ENCODE peak calls at places on chromosome 22, in seven cellular contexts. J is lower lobe of right lung, B is AG10803, R is bronchial epithelial cell, I is Calu3, K is heart left ventricle, A is right lobe of liver. Q is an unnamed sample.

GRCh38 chr22:18997925-18998315 is 61.8 kb upstream of the PRODH start:
- DNase-seq in B (no peak), K (no peak), I (no peak), R (no peak), A (no peak), J (no peak), Q (no peak)

GRCh38 chr22:23608583-23608982 is 23.5 kb downstream of the DRICH1 start:
- DNase-seq in A (no peak), I (no peak), K (no peak), R (no peak), B (no peak), J (no peak), Q (no peak)

GRCh38 chr22:37559901-37560681 is at the start of gene CDC42EP1:
- DNase-seq in A (peak), B (peak), K (peak), J (peak), I (peak), R (no peak), Q (peak)

GRCh38 chr22:22820626-22821025 is 67.0 kb upstream of the IGLL5 start:
- DNase-seq in A (no peak), R (no peak), K (no peak), I (no peak), B (no peak), J (no peak), Q (no peak)

GRCh38 chr22:44547371-44547770 is 49.3 kb upstream of the RTL6 start:
- DNase-seq in K (no peak), A (no peak), R (no peak), I (no peak), B (no peak), J (no peak), Q (no peak)

GRCh38 chr22:21708960-21709359 is 26.6 kb downstream of the YPEL1 start:
- DNase-seq in B (no peak), R (no peak), A (no peak), I (no peak), J (no peak), K (no peak), Q (no peak)

GRCh38 chr22:46376908-46377565 is 41.5 kb downstream of the TRMU start:
- DNase-seq in A (no peak), R (no peak), K (no peak), I (no peak), B (no peak), J (no peak), Q (no peak)

GRCh38 chr22:23060612-23061400 is 9.5 kb upstream of the GNAZ start:
- DNase-seq in A (peak), B (no peak), J (peak), R (no peak), K (no peak), I (no peak), Q (no peak)

GRCh38 chr22:36727110-36727509 is 23.6 kb upstream of the CACNG2 start:
- DNase-seq in K (no peak), I (no peak), J (no peak), R (no peak), A (no peak), B (no peak), Q (no peak)

GRCh38 chr22:35202376-35202775 is 54.9 kb upstream of the HMGXB4 start:
- DNase-seq in R (no peak), A (no peak), B (no peak), K (no peak), J (no peak), I (no peak), Q (no peak)

GRCh38 chr22:21590809-21591641 is 23.5 kb downstream of the UBE2L3 start:
- DNase-seq in J (no peak), B (no peak), A (no peak), I (no peak), R (no peak), K (no peak), Q (no peak)

GRCh38 chr22:26286091-26286780 is 117.0 kb downstream of the SEZ6L start:
- DNase-seq in A (no peak), J (no peak), I (no peak), B (no peak), K (no peak), R (no peak), Q (no peak)

GRCh38 chr22:27438271-27438980 is 363.1 kb downstream of the MN1 start:
- DNase-seq in R (no peak), K (no peak), B (peak), I (peak), A (no peak), J (no peak), Q (no peak)

GRCh38 chr22:28710112-28710888 is 30.7 kb upstream of the TTC28 start:
- DNase-seq in J (no peak), I (no peak), A (no peak), R (peak), B (peak), K (no peak), Q (peak)

GRCh38 chr22:37163618-37164534 is 14.2 kb upstream of the IL2RB start:
- DNase-seq in A (no peak), B (no peak), J (peak), K (no peak), I (no peak), R (no peak), Q (no peak)

GRCh38 chr22:26610072-26610958 is 7.5 kb downstream of the CRYBB1 start:
- DNase-seq in J (no peak), I (no peak), K (peak), A (no peak), R (peak), B (peak), Q (peak)

GRCh38 chr22:35839811-35840739 is 122.4 kb downstream of the APOL5 start:
- DNase-seq in J (peak), B (peak), A (peak), R (peak), K (peak), I (peak), Q (peak)

GRCh38 chr22:31977141-31977781 is 32.9 kb downstream of the YWHAH start:
- DNase-seq in K (peak), I (peak), R (peak), J (peak), A (peak), B (peak), Q (peak)
- TF ChIP-seq CTCF in K (peak), I (peak), R (peak), J (peak), A (peak), B (peak), Q (peak)

DNA sequence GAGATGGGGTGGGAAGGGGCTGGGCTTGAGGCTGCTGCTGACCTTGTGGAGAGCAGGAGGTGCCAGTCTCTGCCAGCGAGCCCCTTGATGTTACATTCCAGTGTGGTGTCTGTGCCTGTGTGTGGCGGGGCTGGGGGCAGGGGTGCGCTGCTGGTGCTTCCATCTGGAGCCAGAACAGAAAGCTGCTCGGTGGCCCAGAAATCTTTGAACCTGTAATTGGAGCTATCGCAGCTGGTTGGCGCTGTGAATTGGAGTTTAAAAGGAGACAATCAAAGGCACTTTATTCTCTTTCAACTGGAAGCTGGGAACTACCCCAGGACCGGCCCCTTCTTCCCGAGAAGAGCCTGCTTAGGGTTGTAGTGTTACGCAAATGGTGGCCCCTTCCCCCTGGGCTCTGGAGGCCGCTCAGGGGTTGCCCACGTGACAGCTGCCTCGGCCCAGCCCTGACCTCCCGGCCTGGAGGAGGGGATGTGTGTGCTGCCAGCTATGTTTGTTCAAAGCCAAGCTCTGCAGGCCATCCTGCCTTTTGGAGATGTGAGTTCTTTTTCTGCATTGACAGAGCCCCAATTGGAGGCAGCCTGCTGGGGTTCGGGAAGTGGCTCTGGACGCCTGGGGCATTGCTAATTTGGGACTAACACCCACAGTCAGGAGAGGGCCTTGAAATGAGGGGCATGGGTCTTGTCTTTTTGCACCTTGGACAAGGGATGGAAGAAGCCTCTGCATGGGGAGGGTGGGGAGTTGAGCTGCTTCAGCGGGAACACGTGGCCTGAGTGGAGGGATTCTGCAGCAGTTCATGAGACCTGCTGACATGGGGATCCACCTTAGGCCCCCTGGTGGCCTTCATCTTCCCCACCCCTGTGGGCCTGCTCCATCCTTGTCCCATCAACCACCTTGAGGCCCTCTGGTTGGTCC is 14.0 kb upstream of the ARSA start:
- DNase-seq in I (no peak), K (no peak), R (peak), A (peak), J (peak), B (peak), Q (no peak)
- TF ChIP-seq CTCF in I (no peak), K (peak), R (peak), A (peak), J (peak), B (peak), Q (peak)

DNA sequence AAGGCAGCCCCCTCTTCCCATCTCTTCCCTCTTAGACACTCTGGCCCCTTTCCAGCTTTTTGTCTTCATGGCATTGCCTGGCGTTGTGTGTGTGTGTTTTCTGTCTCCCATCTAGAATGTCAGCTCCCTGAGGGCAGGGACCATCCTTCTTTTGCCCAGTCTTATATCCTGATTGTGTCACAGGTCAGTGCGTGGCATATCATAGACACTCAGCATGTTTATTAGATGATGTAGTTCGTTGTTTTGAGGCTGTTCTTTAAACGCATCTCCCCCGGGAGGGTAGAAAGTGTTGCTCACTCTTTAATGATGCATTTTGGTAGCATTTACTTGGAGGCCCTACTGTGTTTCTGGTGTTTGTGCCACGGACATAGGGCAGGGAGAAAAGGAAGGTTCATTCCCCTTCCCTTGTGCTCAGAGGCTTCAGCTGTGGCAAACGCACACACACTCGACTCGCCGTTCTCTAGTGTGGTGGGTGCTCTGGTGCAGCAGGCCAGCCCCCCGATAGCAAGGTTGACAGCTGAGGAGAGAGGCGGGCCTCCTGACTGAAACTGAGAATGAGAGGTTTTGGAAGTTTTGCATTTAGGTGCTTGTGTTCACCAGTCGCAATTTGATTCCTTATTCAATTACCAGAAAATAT is 60.2 kb downstream of the TNRC6B start:
- DNase-seq in I (no peak), K (no peak), B (no peak), A (no peak), J (no peak), R (no peak), Q (no peak)
- TF ChIP-seq CTCF in I (no peak), K (no peak), B (no peak), A (no peak), J (no peak), R (no peak), Q (no peak)

DNA sequence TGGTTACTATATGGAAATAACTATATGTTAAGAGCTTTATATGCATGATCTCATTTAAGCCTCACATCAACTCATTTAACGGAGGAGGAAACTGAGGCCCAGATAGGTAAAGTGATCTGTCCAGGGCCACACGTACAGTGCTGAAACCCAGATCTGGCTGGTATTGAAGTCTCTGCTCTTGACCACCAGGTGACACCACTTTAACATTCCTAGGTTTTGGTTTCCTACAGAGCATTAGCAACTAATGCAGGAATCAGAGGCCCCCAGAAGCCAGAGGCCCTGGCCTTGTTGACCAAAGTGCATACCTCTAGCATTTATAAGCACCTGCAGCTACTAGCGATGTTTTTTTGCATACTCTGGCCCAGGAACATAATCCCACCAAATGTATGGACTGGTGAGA is 12.9 kb upstream of the LIMK2 start:
- DNase-seq in K (no peak), R (no peak), J (no peak), I (no peak), B (no peak), A (no peak), Q (no peak)
- TF ChIP-seq CTCF in K (no peak), R (no peak), J (peak), I (no peak), B (peak), A (no peak), Q (peak)

GRCh38 chr22:50192056-50192824 is 6.5 kb downstream of the TRABD start:
- DNase-seq in I (no peak), A (no peak), K (no peak), R (peak), J (no peak), B (no peak), Q (peak)

GRCh38 chr22:50189849-50190181 is 4.1 kb downstream of the TRABD start:
- DNase-seq in A (no peak), B (peak), R (no peak), K (no peak), I (no peak), J (no peak), Q (no peak)

GRCh38 chr22:50189184-50189848 is 3.6 kb downstream of the TRABD start:
- DNase-seq in I (no peak), K (no peak), R (no peak), J (no peak), A (no peak), B (no peak), Q (no peak)

GRCh38 chr22:50191041-50191740 is 5.5 kb downstream of the TRABD start:
- DNase-seq in B (no peak), I (no peak), R (no peak), K (no peak), A (no peak), J (peak), Q (no peak)

GRCh38 chr22:50190182-50190951 is 4.7 kb downstream of the TRABD start:
- DNase-seq in J (peak), I (peak), K (peak), B (peak), A (peak), R (peak), Q (peak)
- TF ChIP-seq CTCF in J (peak), I (peak), K (peak), B (peak), A (peak), R (peak), Q (peak)

GRCh38 chr22:20139391-20140106 is 7.9 kb downstream of the ZDHHC8 start:
- DNase-seq in I (no peak), R (no peak), K (no peak), J (no peak), A (no peak), B (no peak), Q (no peak)
- TF ChIP-seq CTCF in I (no peak), R (no peak), K (no peak), J (no peak), A (no peak), B (no peak), Q (no peak)

DNA sequence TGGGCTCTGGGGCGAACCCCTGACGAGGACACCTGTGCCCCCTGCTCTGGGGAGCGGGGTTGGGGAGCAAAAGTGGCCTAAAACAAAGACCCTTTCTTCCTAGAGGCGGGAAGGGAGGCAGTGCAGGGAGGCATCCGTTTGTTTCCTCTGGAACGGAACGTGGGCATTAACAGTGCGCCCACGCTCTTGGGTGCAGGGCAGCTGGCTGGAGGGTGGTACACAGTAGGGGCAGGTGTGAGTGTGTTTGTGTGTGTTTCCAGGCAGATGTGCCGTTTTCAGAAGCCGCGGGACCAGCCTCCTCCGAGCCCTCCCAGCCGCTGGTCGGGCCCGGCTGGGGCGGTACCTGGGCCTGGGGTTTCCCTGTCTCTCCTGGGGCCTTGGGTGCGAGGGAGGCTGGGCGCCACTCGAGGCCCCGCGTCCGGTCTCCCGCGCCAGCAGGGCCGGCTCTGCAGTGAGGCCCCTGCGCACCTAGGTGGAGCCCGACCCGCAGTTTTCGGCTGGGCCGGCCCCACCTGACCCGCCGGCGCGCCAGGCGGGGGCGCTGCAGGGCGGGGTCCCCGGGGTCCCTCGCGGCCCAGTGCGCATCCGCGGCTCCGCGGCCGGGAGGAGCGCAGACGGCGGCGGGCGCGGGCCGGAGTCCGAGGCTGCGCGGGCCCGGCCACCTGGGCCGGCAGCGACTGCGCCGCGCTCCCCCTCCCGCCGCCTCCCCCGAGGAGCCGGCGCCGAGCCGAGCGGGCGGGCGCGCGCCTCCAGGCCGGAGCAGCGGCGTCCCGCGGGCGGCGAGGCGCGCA is 1252.7 kb downstream of the BRD1 start:
- DNase-seq in R (no peak), B (peak), I (no peak), K (peak), J (peak), A (no peak), Q (no peak)
- TF ChIP-seq CTCF in R (peak), B (peak), I (no peak), K (no peak), J (peak), A (no peak), Q (no peak)